ENCODE peak calls at places on chromosomes 4 and X, in six cellular contexts. M is mesendoderm, Q is skeletal muscle cell, K is NT2/D1, D is mesenchymal stem cell, T is uterus. Y is an unnamed sample.

GRCh38 chrX:104318330-104319009 is 63.7 kb upstream of the ESX1 start:
- DNase-seq in M (peak; percentile 56), Q (no peak), K (peak; percentile 28), D (peak; percentile 21), T (no peak), Y (no peak)

GRCh38 chrX:104112326-104112951 is at the start of gene ZCCHC18:
- DNase-seq in M (peak; percentile 82), Q (peak; percentile 14), K (peak; percentile 80), D (peak; percentile 73), T (peak; percentile 66), Y (peak; percentile 58)

GRCh38 chr4:79466621-79467020 is 58.6 kb upstream of the GK2 start:
- DNase-seq in M (no peak), Q (peak; percentile 13), K (no peak), D (no peak), T (no peak), Y (no peak)

GRCh38 chrX:5644786-5645185 is 583.9 kb downstream of the NLGN4X start:
- DNase-seq in M (no peak), Q (no peak), K (no peak), D (no peak), T (no peak), Y (no peak)

GRCh38 chrX:13487731-13488505 is 81.5 kb upstream of the EGFL6 start:
- DNase-seq in M (peak; percentile 82), Q (peak; percentile 95), K (peak; percentile 63), D (peak; percentile 88), T (peak; percentile 37), Y (no peak)

GRCh38 chr4:177442623-177443155 is 452 bp upstream of the AGA start:
- DNase-seq in M (no peak), Q (no peak), K (no peak), D (no peak), T (no peak), Y (no peak)

GRCh38 chr4:181646864-181647263 is 596.3 kb upstream of the TENM3 start:
- DNase-seq in M (no peak), Q (peak; percentile 38), K (no peak), D (no peak), T (no peak), Y (no peak)

GRCh38 chr4:110793381-110793801 is 170.5 kb upstream of the PITX2 start:
- DNase-seq in M (peak; percentile 73), Q (peak; percentile 12), K (no peak), D (peak; percentile 23), T (no peak), Y (no peak)

GRCh38 chr4:182885738-182886077 is 31.5 kb downstream of the DCTD start:
- DNase-seq in M (no peak), Q (peak; percentile 28), K (no peak), D (no peak), T (no peak), Y (no peak)

GRCh38 chr4:48041535-48042137 is 25.1 kb downstream of the NIPAL1 start:
- DNase-seq in M (no peak), Q (no peak), K (no peak), D (no peak), T (no peak), Y (no peak)

GRCh38 chr4:110735691-110736090 is 112.8 kb upstream of the PITX2 start:
- DNase-seq in M (no peak), Q (no peak), K (no peak), D (peak; percentile 15), T (no peak), Y (no peak)

GRCh38 chr4:174521800-174522182 is 497 bp downstream of the HPGD start:
- DNase-seq in M (peak; percentile 38), Q (no peak), K (no peak), D (no peak), T (peak; percentile 16), Y (peak; percentile 55)

DNA sequence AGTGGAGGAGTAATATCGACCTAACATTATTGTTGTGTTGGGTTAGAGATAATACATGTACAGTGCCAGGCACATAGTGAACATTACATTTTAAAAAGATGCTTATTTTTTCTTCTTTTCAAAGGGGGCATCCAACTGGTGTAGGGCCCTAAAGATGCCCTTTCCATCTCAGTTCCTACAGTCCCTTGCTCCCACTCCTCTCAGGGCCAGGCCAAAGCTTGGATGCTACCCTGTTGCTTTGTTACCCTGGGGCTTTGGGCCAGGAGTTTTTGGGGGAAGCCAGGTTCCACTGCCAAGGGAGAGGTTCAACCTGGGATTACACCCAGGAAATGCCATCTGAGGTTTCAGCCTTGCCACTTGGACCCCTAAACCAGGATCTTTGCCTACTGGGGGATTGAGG is 918 bp downstream of the IGSF1 start:
- DNase-seq in M (no peak), Q (no peak), K (no peak), D (no peak), T (no peak), Y (no peak)
- H3K4me3 ChIP-seq in M (no peak overlapping the region), Q (no peak overlapping the region), K (peak overlapping the region; percentile 15), D (no peak overlapping the region), T (no peak overlapping the region), Y (no peak overlapping the region)

DNA sequence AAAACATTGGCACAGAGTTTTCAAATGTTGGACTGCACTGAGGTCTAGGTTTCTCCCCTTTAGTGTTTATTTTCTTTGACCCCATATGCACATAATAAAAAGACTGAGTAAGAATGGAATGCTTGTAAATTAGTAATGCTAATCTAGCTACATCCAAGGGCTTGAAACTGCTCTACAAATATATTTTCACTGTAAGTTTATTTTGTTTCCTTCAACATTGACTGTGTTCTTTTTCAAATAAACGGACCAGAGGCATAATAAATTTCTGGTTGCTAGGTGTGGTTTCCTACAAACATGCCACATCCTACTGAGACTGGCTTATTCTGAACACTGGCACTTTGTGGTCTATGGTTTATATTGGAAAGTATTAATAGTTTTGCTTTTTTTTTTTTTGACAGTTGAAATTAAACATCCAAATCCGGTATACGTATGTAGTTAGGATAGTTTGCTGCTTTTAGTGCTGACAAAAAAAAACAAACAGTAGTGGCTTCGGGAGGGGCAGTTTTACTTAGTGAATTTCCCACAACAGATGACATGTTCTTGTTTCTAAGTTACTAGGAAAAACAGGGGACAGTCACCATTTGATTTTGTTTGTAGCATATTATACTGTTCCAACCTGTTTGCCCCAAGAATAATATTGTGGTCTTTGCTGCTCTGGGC is 13.2 kb downstream of the CA5B start:
- DNase-seq in M (no peak), Q (no peak), K (no peak), D (peak; percentile 88), T (no peak), Y (no peak)
- H3K4me3 ChIP-seq in M (no peak overlapping the region), Q (no peak overlapping the region), K (no peak overlapping the region), D (no peak overlapping the region), T (no peak overlapping the region), Y (no peak overlapping the region)

GRCh38 chr4:74920704-74921103 is 12.2 kb upstream of the PARM1 start:
- DNase-seq in M (no peak), Q (no peak), K (no peak), D (no peak), T (no peak), Y (no peak)

GRCh38 chr4:74921490-74921889 is 11.4 kb upstream of the PARM1 start:
- DNase-seq in M (no peak), Q (no peak), K (no peak), D (no peak), T (no peak), Y (no peak)

DNA sequence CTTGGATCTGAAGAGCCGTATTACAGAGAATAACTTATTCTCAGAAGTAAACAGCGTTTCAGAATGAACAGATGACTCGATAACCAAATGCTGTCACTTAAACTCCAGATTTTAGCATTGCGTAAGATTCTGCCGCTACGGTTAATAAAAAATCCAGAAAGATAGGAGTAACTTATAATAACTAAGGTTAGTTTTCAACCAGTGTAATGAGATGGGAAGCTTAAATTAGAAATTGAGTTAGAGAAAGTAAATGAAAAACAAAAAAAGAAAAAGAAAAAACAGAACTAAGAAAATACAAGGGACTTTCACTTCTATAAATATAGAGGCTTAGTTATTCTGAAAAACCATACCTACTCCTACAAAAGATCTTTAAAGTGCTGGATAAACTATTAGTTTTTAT is 13.1 kb upstream of the PARM1 start:
- DNase-seq in M (no peak), Q (no peak), K (no peak), D (no peak), T (no peak), Y (no peak)
- H3K4me3 ChIP-seq in M (no peak overlapping the region), Q (no peak overlapping the region), K (no peak overlapping the region), D (no peak overlapping the region), T (no peak overlapping the region), Y (no peak overlapping the region)

DNA sequence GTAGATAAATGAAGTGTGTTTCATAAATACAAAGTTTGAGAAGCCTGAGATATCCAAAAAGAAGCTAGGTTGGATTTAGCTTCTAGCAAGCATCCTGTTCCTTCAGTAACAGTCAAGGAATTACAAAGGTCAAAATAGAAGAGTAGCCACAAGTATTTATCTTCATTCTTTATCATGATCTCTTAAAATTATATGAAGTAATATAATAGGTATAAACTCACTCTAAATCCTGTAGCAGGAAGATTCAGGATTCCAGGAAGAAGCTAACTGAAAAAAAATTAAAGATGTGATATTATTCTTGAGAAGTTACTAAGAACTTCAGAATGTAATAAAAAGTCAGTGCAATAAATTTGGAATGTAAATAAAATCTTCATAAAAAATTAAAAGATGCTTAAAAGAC is 31.1 kb upstream of the RXFP1 start:
- DNase-seq in M (no peak), Q (no peak), K (no peak), D (no peak), T (no peak), Y (no peak)
- H3K4me3 ChIP-seq in M (no peak overlapping the region), Q (no peak overlapping the region), K (no peak overlapping the region), D (no peak overlapping the region), T (no peak overlapping the region), Y (no peak overlapping the region)

GRCh38 chrX:40570346-40571093 is 10.2 kb upstream of the ATP6AP2 start:
- DNase-seq in M (peak; percentile 11), Q (no peak), K (no peak), D (no peak), T (no peak), Y (no peak)
- H3K4me3 ChIP-seq in M (no peak overlapping the region), Q (no peak overlapping the region), K (no peak overlapping the region), D (no peak overlapping the region), T (no peak overlapping the region), Y (no peak overlapping the region)

Y was measured in heart left ventricle.